ENCODE peak calls at places on chromosome 20, in seven cellular contexts. D is GM20000, N is AG10803, B is neural progenitor cell, Z is SK-N-SH, K is BJ, L is choroid plexus epithelial cell. Y is an unnamed sample.

GRCh38 chr20:56628873-56629463 is at the start of gene TFAP2C:
- DNase-seq in D (peak), L (peak), K (no peak), N (peak), Z (peak), B (peak), Y (no peak)

GRCh38 chr20:37511605-37512275 is 9.3 kb upstream of the NNAT start:
- DNase-seq in K (peak), L (peak), D (no peak), N (peak), B (no peak), Z (no peak), Y (no peak)

GRCh38 chr20:7673841-7674240 is 266.4 kb downstream of the HAO1 start:
- DNase-seq in N (peak), Z (no peak), K (peak), D (no peak), B (no peak), L (peak), Y (no peak)

GRCh38 chr20:23049201-23049932 is at the start of gene THBD:
- DNase-seq in D (no peak), Z (no peak), B (peak), K (no peak), N (peak), L (peak), Y (no peak)

GRCh38 chr20:49862607-49863200 is 50.1 kb downstream of the SLC9A8 start:
- DNase-seq in N (no peak), Z (no peak), L (no peak), K (no peak), B (no peak), D (no peak), Y (no peak)

GRCh38 chr20:22584922-22585785 is 782 bp upstream of the FOXA2 start:
- DNase-seq in Z (no peak), N (no peak), K (no peak), L (no peak), B (peak), D (no peak), Y (no peak)

GRCh38 chr20:40443731-40444130 is 245.3 kb downstream of the MAFB start:
- DNase-seq in Z (no peak), K (no peak), N (no peak), B (no peak), D (no peak), L (no peak), Y (no peak)

GRCh38 chr20:24149881-24150307 is 161.3 kb upstream of the GGTLC1 start:
- DNase-seq in K (no peak), D (no peak), Z (peak), L (no peak), B (peak), N (no peak), Y (no peak)

GRCh38 chr20:10217517-10218410 is 866 bp upstream of the SNAP25 start:
- DNase-seq in K (peak), D (peak), Z (peak), N (peak), B (peak), L (peak), Y (no peak)

GRCh38 chr20:8443464-8444072 is 311.5 kb downstream of the PLCB1 start:
- DNase-seq in N (no peak), L (no peak), D (no peak), B (no peak), K (no peak), Z (no peak), Y (no peak)

GRCh38 chr20:23106271-23106851 is 20.2 kb upstream of the CD93 start:
- DNase-seq in B (no peak), L (peak), D (no peak), Z (no peak), N (no peak), K (no peak), Y (no peak)

GRCh38 chr20:32447136-32448027 is 89.3 kb downstream of the ASXL1 start:
- DNase-seq in B (no peak), Z (no peak), K (no peak), N (no peak), L (no peak), D (no peak), Y (no peak)

GRCh38 chr20:33443006-33443511 is 504 bp downstream of the SNTA1 start:
- DNase-seq in D (no peak), Z (no peak), K (no peak), N (no peak), B (no peak), L (no peak), Y (no peak)

GRCh38 chr20:9025643-9026042 is 43.2 kb upstream of the PLCB4 start:
- DNase-seq in B (no peak), N (peak), D (no peak), Z (no peak), L (peak), K (no peak), Y (no peak)

GRCh38 chr20:59958626-59959025 is 403 bp downstream of the CDH26 start:
- DNase-seq in B (peak), Z (no peak), N (no peak), D (no peak), L (no peak), K (no peak), Y (no peak)

GRCh38 chr20:46651091-46651962 is at the start of gene SLC13A3:
- DNase-seq in D (no peak), L (no peak), B (peak), Z (peak), K (no peak), N (no peak), Y (no peak)

GRCh38 chr20:50504231-50504823 is 5.9 kb upstream of the PTPN1 start:
- DNase-seq in B (no peak), D (no peak), K (no peak), L (no peak), N (no peak), Z (no peak), Y (no peak)

GRCh38 chr20:61019322-61019721 is 232.7 kb upstream of the CDH4 start:
- DNase-seq in B (no peak), Z (no peak), D (no peak), K (no peak), N (no peak), L (no peak), Y (no peak)

GRCh38 chr20:40562031-40562430 is 127.0 kb downstream of the MAFB start:
- DNase-seq in K (no peak), B (no peak), N (peak), Z (no peak), D (no peak), L (peak), Y (no peak)

GRCh38 chr20:51532577-51533191 is 9.8 kb downstream of the NFATC2 start:
- DNase-seq in K (no peak), D (no peak), N (peak), Z (no peak), B (no peak), L (no peak), Y (no peak)

GRCh38 chr20:16273812-16274560 is 299.3 kb downstream of the KIF16B start:
- DNase-seq in L (peak), B (no peak), D (no peak), K (no peak), N (no peak), Z (peak), Y (no peak)

GRCh38 chr20:51060301-51060700 is 37.4 kb upstream of the KCNG1 start:
- DNase-seq in Z (no peak), D (no peak), N (no peak), L (no peak), K (no peak), B (no peak), Y (no peak)

GRCh38 chr20:3483784-3484183 is 13.0 kb downstream of the ATRN start:
- DNase-seq in L (peak), N (peak), K (no peak), Z (no peak), B (no peak), D (no peak), Y (no peak)

GRCh38 chr20:841568-842546 is 8.3 kb downstream of the FAM110A start:
- DNase-seq in D (peak), K (no peak), L (no peak), N (no peak), Z (no peak), B (peak), Y (no peak)
- TF ChIP-seq CTCF in D (no peak), K (no peak), L (no peak), N (no peak), Z (no peak), B (peak), Y (no peak)

GRCh38 chr20:34876161-34877001 is at the start of gene ACSS2:
- DNase-seq in D (peak), L (peak), Z (peak), N (peak), K (peak), B (peak), Y (peak)
- TF ChIP-seq CTCF in D (no peak), L (no peak), Z (no peak), N (no peak), K (no peak), B (no peak), Y (no peak)

GRCh38 chr20:48332555-48332954 is 495.2 kb downstream of the PREX1 start:
- DNase-seq in Z (no peak), K (no peak), L (no peak), D (no peak), B (no peak), N (no peak), Y (no peak)

GRCh38 chr20:48329216-48329615 is 498.6 kb downstream of the PREX1 start:
- DNase-seq in L (no peak), N (no peak), K (no peak), Z (no peak), B (no peak), D (no peak), Y (no peak)

GRCh38 chr20:48326868-48327267 is 500.9 kb downstream of the PREX1 start:
- DNase-seq in D (no peak), L (no peak), B (no peak), K (no peak), N (no peak), Z (no peak), Y (no peak)

GRCh38 chr20:48331518-48332286 is 496.1 kb downstream of the PREX1 start:
- DNase-seq in Z (no peak), L (no peak), N (no peak), D (no peak), B (no peak), K (no peak), Y (no peak)

GRCh38 chr20:48329676-48330644 is 497.8 kb downstream of the PREX1 start:
- DNase-seq in L (peak), N (no peak), Z (peak), B (peak), K (no peak), D (peak), Y (no peak)
- TF ChIP-seq CTCF in L (peak), N (no peak), Z (peak), B (peak), K (peak), D (peak), Y (no peak)

DNA sequence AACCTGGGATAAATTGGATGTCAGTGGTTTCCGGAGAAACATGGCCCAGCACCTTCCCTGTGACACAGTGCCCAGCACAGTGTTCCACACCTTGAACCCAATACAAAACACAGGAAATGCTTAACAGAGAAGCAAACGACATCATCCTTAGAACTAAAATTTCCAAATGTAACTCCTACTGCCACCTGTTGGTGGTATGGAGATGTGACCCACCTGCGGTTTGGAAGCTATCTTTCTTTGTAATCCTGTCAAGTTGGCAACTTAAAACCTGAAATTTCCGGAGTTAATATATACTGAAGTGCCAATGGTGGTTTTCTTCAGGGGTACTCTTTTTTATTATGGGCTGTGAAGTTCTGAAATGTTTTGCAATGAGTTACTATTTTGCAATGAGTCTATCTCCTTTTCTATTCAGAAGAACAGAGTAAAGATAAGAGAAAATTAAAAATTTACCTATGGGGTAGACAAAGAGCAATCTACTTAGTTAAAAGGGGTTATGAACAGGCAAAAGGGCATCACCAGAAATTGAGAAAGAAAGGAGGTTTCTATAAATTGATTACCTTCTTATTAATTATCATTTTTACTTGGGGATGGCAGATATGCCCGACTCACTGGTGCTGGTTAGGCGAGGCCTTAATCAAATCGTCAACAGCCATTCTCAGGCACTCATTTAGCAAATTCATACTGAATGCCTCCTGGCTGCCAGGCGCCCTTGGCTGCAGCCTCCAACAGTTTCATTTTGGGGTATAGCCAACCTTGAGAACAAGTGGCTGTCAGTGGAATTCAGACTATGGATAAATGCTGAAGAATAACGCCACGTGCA is 658.6 kb downstream of the PTPRT start:
- DNase-seq in K (no peak), N (peak), B (peak), D (peak), L (peak), Z (peak), Y (no peak)
- TF ChIP-seq CTCF in K (peak), N (peak), B (peak), D (peak), L (peak), Z (peak), Y (no peak)

DNA sequence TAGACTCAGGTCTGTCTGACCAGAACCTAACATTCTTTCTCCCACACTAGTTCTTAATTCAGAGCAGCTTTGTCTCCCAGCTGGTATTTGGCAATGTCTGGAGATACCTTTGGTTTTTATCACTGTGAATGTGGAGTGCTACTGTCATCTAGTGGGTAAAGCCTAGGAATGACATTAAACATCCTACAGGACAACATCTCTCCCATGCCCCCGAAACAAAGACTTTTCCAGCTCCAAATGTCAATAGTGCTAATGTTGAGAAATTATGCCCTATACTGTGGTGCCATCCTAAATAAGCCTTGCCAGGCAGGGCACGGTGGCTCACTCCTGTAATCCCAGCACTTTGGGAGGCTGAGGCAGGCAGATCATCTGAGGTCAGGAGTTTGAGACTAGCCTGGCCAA is 4.2 kb upstream of the TTPAL start:
- DNase-seq in K (peak), D (no peak), L (peak), Z (peak), N (peak), B (peak), Y (no peak)
- TF ChIP-seq CTCF in K (peak), D (no peak), L (peak), Z (peak), N (peak), B (peak), Y (no peak)

Y was measured in activated B cell treated with CpG ODN at 0.5 μM for 24 hours.